ENCODE peak calls at places on chromosome 14, in nine cellular contexts. C, A, L, Z, F, H, S, K and J are unnamed samples.

GRCh38 chr14:53032161-53032803 is 81.4 kb upstream of the FERMT2 start:
- DNase-seq in S (no peak), C (no peak), K (no peak), H (no peak), F (no peak), L (no peak), A (peak; percentile 68), Z (no peak), J (peak; percentile 53)

GRCh38 chr14:68968051-68968450 is 11.1 kb downstream of the ACTN1 start:
- DNase-seq in C (no peak), K (no peak), H (no peak), L (no peak), F (no peak), Z (no peak), S (no peak), A (no peak), J (no peak)

GRCh38 chr14:76191297-76191696 is 39.6 kb downstream of the GPATCH2L start:
- DNase-seq in K (no peak), C (no peak), F (no peak), S (no peak), A (no peak), L (no peak), Z (no peak), H (no peak), J (peak; percentile 46)

GRCh38 chr14:86797075-86797351 is 1196.0 kb downstream of the GALC start:
- DNase-seq in H (no peak), C (no peak), S (no peak), A (no peak), Z (no peak), L (no peak), K (no peak), F (no peak), J (no peak)

GRCh38 chr14:95518045-95518751 is 1.7 kb upstream of the SYNE3 start:
- DNase-seq in K (no peak), L (no peak), C (no peak), H (peak; percentile 44), S (no peak), F (no peak), Z (peak; percentile 73), A (no peak), J (no peak)

GRCh38 chr14:52033131-52033642 is 35.7 kb downstream of the NID2 start:
- DNase-seq in H (no peak), A (no peak), S (no peak), F (no peak), K (no peak), C (no peak), Z (no peak), L (no peak), J (no peak)

GRCh38 chr14:100857196-100857922 is 31.4 kb downstream of the MEG3 start:
- DNase-seq in K (no peak), H (peak; percentile 60), A (no peak), L (no peak), F (no peak), Z (no peak), C (no peak), S (no peak), J (no peak)

GRCh38 chr14:77761205-77761931 is 412 bp upstream of the SNW1 start:
- DNase-seq in K (no peak), S (no peak), L (peak; percentile 55), F (no peak), A (no peak), Z (no peak), H (no peak), C (no peak), J (peak; percentile 34)

GRCh38 chr14:30142216-30142615 is 214.6 kb upstream of the PRKD1 start:
- DNase-seq in H (no peak), C (no peak), A (no peak), F (no peak), Z (no peak), K (no peak), L (no peak), S (no peak), J (no peak)

GRCh38 chr14:98494582-98494981 is 777.4 kb downstream of the BCL11B start:
- DNase-seq in H (no peak), Z (no peak), C (no peak), F (no peak), L (no peak), K (no peak), A (peak; percentile 95), S (no peak), J (no peak)

GRCh38 chr14:70655110-70655826 is 13.6 kb downstream of the TTC9 start:
- DNase-seq in H (no peak), A (no peak), Z (no peak), F (peak; percentile 15), L (peak; percentile 76), S (no peak), K (peak; percentile 74), C (no peak), J (no peak)

GRCh38 chr14:54675236-54676125 is 108.6 kb downstream of the SAMD4A start:
- DNase-seq in C (no peak), Z (no peak), L (no peak), H (no peak), S (no peak), K (no peak), A (no peak), F (no peak), J (no peak)

GRCh38 chr14:64952598-64953309 is 10.2 kb upstream of the GPX2 start:
- DNase-seq in Z (no peak), K (peak; percentile 70), F (no peak), H (no peak), S (no peak), A (no peak), C (no peak), L (peak; percentile 69), J (no peak)

GRCh38 chr14:22849212-22849819 is 12.9 kb downstream of the MMP14 start:
- DNase-seq in C (no peak), A (peak; percentile 61), K (no peak), Z (peak; percentile 89), H (no peak), S (no peak), L (peak; percentile 70), F (no peak), J (no peak)

GRCh38 chr14:23512156-23512555 is 39.4 kb downstream of the ZFHX2 start:
- DNase-seq in S (no peak), A (no peak), F (no peak), L (no peak), Z (no peak), H (peak; percentile 43), K (no peak), C (no peak), J (peak; percentile 52)

GRCh38 chr14:88473791-88474190 is 81.0 kb downstream of the PTPN21 start:
- DNase-seq in H (no peak), Z (no peak), K (no peak), C (no peak), A (no peak), L (no peak), F (no peak), S (no peak), J (no peak)

GRCh38 chr14:79510659-79511058 is 700.6 kb downstream of the DIO2 start:
- DNase-seq in L (no peak), K (no peak), S (no peak), F (no peak), H (no peak), C (no peak), A (peak; percentile 63), Z (no peak), J (no peak)

GRCh38 chr14:96851694-96852381 is 54.7 kb downstream of the VRK1 start:
- DNase-seq in L (no peak), S (no peak), H (no peak), A (peak; percentile 32), C (no peak), F (no peak), Z (no peak), K (no peak), J (no peak)

GRCh38 chr14:36657409-36658090 is 4.1 kb upstream of the PAX9 start:
- DNase-seq in A (no peak), C (no peak), K (peak; percentile 9), S (no peak), L (peak; percentile 77), Z (no peak), F (no peak), H (no peak), J (no peak)

GRCh38 chr14:99930420-99931274 is 134.6 kb upstream of the EVL start:
- DNase-seq in Z (no peak), A (no peak), F (no peak), K (peak; percentile 57), S (no peak), C (no peak), L (no peak), H (no peak), J (no peak)

GRCh38 chr14:22981090-22982012 is 1.0 kb downstream of the AJUBA start:
- DNase-seq in F (no peak), S (no peak), K (no peak), H (no peak), C (no peak), Z (no peak), A (no peak), L (peak; percentile 81), J (no peak)

GRCh38 chr14:104665663-104666522 is 23.5 kb upstream of the INF2 start:
- DNase-seq in K (peak; percentile 65), L (peak; percentile 87), H (no peak), S (peak; percentile 65), Z (no peak), C (no peak), F (no peak), A (no peak), J (peak; percentile 98)

GRCh38 chr14:93050761-93051160 is 65.0 kb downstream of the ITPK1 start:
- DNase-seq in Z (no peak), C (no peak), K (no peak), F (no peak), H (no peak), A (no peak), L (no peak), S (no peak), J (no peak)

GRCh38 chr14:73752297-73752992 is 38.3 kb upstream of the PNMA1 start:
- DNase-seq in Z (no peak), K (no peak), S (no peak), L (no peak), H (no peak), C (peak; percentile 47), A (peak; percentile 38), F (no peak), J (no peak)

GRCh38 chr14:61644834-61645233 is 50.5 kb upstream of the HIF1A start:
- DNase-seq in L (peak; percentile 36), S (no peak), C (no peak), Z (no peak), K (peak; percentile 32), A (no peak), F (no peak), H (peak; percentile 64), J (no peak)